ENCODE peak calls at places on chromosomes 6 and 20, in ten cellular contexts. P, I, D, G, O, C, W, R, L and Z are unnamed samples.
A peak's percentile ranks its signal among the peaks of the same experiment; 100 is the strongest.

GRCh38 chr20:64006490-64006889 is 25.6 kb downstream of the PRPF6 start:
- DNase-seq in G (no peak), I (no peak), D (no peak), O (no peak), L (no peak), C (no peak), R (no peak), P (no peak), W (no peak), Z (no peak)

GRCh38 chr6:154478021-154478651 is 32.3 kb downstream of the CNKSR3 start:
- DNase-seq in W (no peak), P (peak; percentile 82), D (peak; percentile 26), G (no peak), I (no peak), R (no peak), C (no peak), L (peak; percentile 62), O (no peak), Z (no peak)

GRCh38 chr20:45934046-45934586 is 367 bp upstream of the PCIF1 start:
- DNase-seq in D (no peak), O (peak; percentile 71), C (peak; percentile 24), W (peak; percentile 87), L (peak; percentile 54), P (peak; percentile 90), R (no peak), G (no peak), I (peak; percentile 90), Z (no peak)

GRCh38 chr6:16236648-16237199 is 1.7 kb upstream of the GMPR start:
- DNase-seq in D (peak; percentile 57), G (no peak), I (no peak), R (peak; percentile 62), O (peak; percentile 70), C (peak; percentile 58), P (no peak), L (peak; percentile 72), W (no peak), Z (peak; percentile 51)

GRCh38 chr6:142819603-142820335 is 125.2 kb downstream of the HIVEP2 start:
- DNase-seq in O (no peak), G (no peak), C (peak; percentile 66), I (no peak), L (no peak), P (no peak), R (no peak), W (no peak), D (no peak), Z (no peak)

GRCh38 chr6:39849764-39850163 is 57.6 kb downstream of the DAAM2 start:
- DNase-seq in O (no peak), D (no peak), W (peak; percentile 71), P (no peak), G (no peak), R (peak; percentile 30), L (no peak), I (no peak), C (no peak), Z (peak; percentile 19)

GRCh38 chr6:161369339-161369738 is 95.5 kb upstream of the AGPAT4 start:
- DNase-seq in G (no peak), W (no peak), I (no peak), D (peak; percentile 75), P (no peak), R (peak; percentile 94), L (no peak), C (peak; percentile 87), O (no peak), Z (peak; percentile 93)

GRCh38 chr6:101650402-101651100 is 257.0 kb downstream of the GRIK2 start:
- DNase-seq in C (no peak), I (no peak), P (no peak), G (no peak), W (no peak), O (no peak), R (no peak), L (no peak), D (no peak), Z (no peak)

GRCh38 chr20:21808863-21809664 is 103.6 kb downstream of the PAX1 start:
- DNase-seq in L (peak; percentile 66), C (no peak), D (no peak), G (peak; percentile 64), W (peak; percentile 60), I (peak; percentile 84), O (peak; percentile 41), P (peak; percentile 92), R (no peak), Z (no peak)

GRCh38 chr6:149218471-149218870 is 99.0 kb upstream of the TAB2 start:
- DNase-seq in I (no peak), P (no peak), C (no peak), O (no peak), D (no peak), G (no peak), W (no peak), R (no peak), L (no peak), Z (no peak)

GRCh38 chr20:43426172-43426571 is 31.5 kb upstream of the SRSF6 start:
- DNase-seq in C (no peak), P (no peak), W (no peak), D (no peak), O (no peak), L (no peak), R (no peak), I (no peak), G (no peak), Z (no peak)

GRCh38 chr20:59603727-59604608 is at the start of gene PHACTR3:
- DNase-seq in G (peak; percentile 42), P (no peak), R (no peak), C (no peak), D (no peak), I (peak; percentile 83), L (no peak), W (no peak), O (no peak), Z (no peak)

GRCh38 chr6:83511901-83512681 is at the start of gene PRSS35:
- DNase-seq in C (peak; percentile 27), W (peak; percentile 81), L (peak; percentile 58), P (peak; percentile 88), D (peak; percentile 16), O (peak; percentile 57), G (peak; percentile 56), R (peak; percentile 40), I (peak; percentile 73), Z (peak; percentile 38)

GRCh38 chr6:135419162-135419561 is 78.4 kb downstream of the AHI1 start:
- DNase-seq in G (no peak), O (no peak), L (no peak), R (peak; percentile 68), W (no peak), C (peak; percentile 81), D (peak; percentile 67), I (no peak), P (no peak), Z (peak; percentile 88)

GRCh38 chr6:90074161-90074560 is 179.9 kb downstream of the GJA10 start:
- DNase-seq in O (no peak), W (no peak), P (no peak), D (no peak), L (no peak), C (peak; percentile 45), G (no peak), R (peak; percentile 18), I (no peak), Z (no peak)

GRCh38 chr6:9628819-9629218 is 786.1 kb downstream of the TFAP2A start:
- DNase-seq in D (no peak), I (no peak), C (no peak), O (no peak), W (no peak), G (no peak), L (no peak), P (no peak), R (no peak), Z (no peak)

GRCh38 chr6:11270030-11271027 is 37.9 kb upstream of the NEDD9 start:
- DNase-seq in R (no peak), O (peak; percentile 83), D (no peak), C (peak; percentile 36), W (no peak), L (peak; percentile 29), I (no peak), P (no peak), G (no peak), Z (peak; percentile 5)

GRCh38 chr6:11779308-11780096 is 899 bp upstream of the ADTRP start:
- DNase-seq in I (no peak), L (no peak), G (no peak), C (peak; percentile 29), D (no peak), R (no peak), P (no peak), O (peak; percentile 44), W (no peak), Z (no peak)

GRCh38 chr20:48791014-48791413 is 36.8 kb downstream of the PREX1 start:
- DNase-seq in W (no peak), D (no peak), P (no peak), C (peak; percentile 31), I (peak; percentile 51), L (peak; percentile 50), O (no peak), G (no peak), R (no peak), Z (no peak)
- TF ChIP-seq CTCF in W (no peak), D (no peak), P (no peak), C (no peak), I (no peak), L (no peak), O (no peak), G (no peak), R (no peak), Z (no peak)

GRCh38 chr6:29872791-29873190 is 45.2 kb downstream of the HLA-G start:
- DNase-seq in G (no peak), I (no peak), L (no peak), W (no peak), C (no peak), D (no peak), O (no peak), P (no peak), R (no peak), Z (no peak)
- TF ChIP-seq CTCF in G (no peak), I (no peak), L (no peak), W (no peak), C (no peak), D (no peak), O (no peak), P (no peak), R (no peak), Z (no peak)

GRCh38 chr6:159483259-159483658 is 209.8 kb downstream of the SOD2 start:
- DNase-seq in W (no peak), I (no peak), O (no peak), D (no peak), C (no peak), P (no peak), L (no peak), R (no peak), G (no peak), Z (no peak)

GRCh38 chr6:159480471-159480870 is 212.6 kb downstream of the SOD2 start:
- DNase-seq in P (no peak), W (no peak), L (no peak), G (no peak), D (no peak), R (no peak), C (no peak), I (no peak), O (no peak), Z (no peak)
- TF ChIP-seq CTCF in P (no peak), W (no peak), L (no peak), G (no peak), D (no peak), R (no peak), C (no peak), I (no peak), O (no peak), Z (no peak)

DNA sequence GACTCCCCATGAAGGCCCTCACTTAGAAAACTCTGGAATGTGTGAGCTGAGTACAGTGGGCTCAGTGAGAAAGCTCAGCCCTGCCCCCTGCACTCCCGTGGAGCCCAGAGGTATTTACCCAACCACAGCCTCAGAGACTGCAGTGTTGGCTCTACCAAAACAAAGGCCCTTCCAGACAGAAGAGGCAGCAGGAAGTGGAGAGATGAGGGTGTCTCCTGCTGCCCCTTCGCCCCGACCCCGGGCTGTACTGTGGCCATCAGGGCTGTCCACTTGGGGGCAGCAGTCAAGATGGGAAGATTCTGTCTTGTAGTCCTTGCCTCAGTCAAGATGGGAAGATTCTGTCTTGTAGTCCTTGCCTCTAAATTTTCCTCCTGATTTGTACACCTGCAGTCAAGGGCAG is 341.3 kb downstream of the TAF4 start:
- DNase-seq in D (no peak), P (no peak), R (peak; percentile 11), W (no peak), I (no peak), L (no peak), C (no peak), G (no peak), O (no peak), Z (no peak)
- TF ChIP-seq CTCF in D (peak; percentile 52), P (no peak), R (peak; percentile 27), W (no peak), I (peak; percentile 37), L (no peak), C (peak; percentile 10), G (peak; percentile 54), O (no peak), Z (peak; percentile 49)